ENCODE peak calls at places on chromosomes 1 and 21, in seven cellular contexts. One of them, this sample, is unnamed.

GRCh38 chr1:225454733-225455132 is 26.9 kb upstream of the LBR start:
- DNase-seq in psoas muscle: peak
- DNase-seq in SW480: peak
- DNase-seq in T-helper 17 cell: no peak
- DNase-seq in AG08396: peak
- DNase-seq in stimulated activated naive CD8-positive, alpha-beta T cell treated with anti-CD3 and anti-CD28 coated beads, Interleukin-15, Interleukin-2, amounts not matched to agents 100 U/mL and 50 U/mL, for 24 hours: peak
- DNase-seq in pancreas: peak
- DNase-seq in this sample: no peak

GRCh38 chr1:6646499-6647148 is 22.0 kb downstream of the THAP3 start:
- DNase-seq in psoas muscle: no peak
- DNase-seq in AG08396: peak
- DNase-seq in pancreas: peak
- DNase-seq in SW480: peak
- DNase-seq in stimulated activated naive CD8-positive, alpha-beta T cell treated with anti-CD3 and anti-CD28 coated beads, Interleukin-15, Interleukin-2, amounts not matched to agents 100 U/mL and 50 U/mL, for 24 hours: no peak
- DNase-seq in T-helper 17 cell: no peak
- DNase-seq in this sample: no peak

GRCh38 chr1:108140177-108140576 is 60.0 kb downstream of the SLC25A24 start:
- DNase-seq in SW480: no peak
- DNase-seq in pancreas: no peak
- DNase-seq in AG08396: no peak
- DNase-seq in stimulated activated naive CD8-positive, alpha-beta T cell treated with anti-CD3 and anti-CD28 coated beads, Interleukin-15, Interleukin-2, amounts not matched to agents 100 U/mL and 50 U/mL, for 24 hours: no peak
- DNase-seq in psoas muscle: no peak
- DNase-seq in T-helper 17 cell: no peak
- DNase-seq in this sample: no peak

GRCh38 chr21:34511787-34512451 is at the start of gene KCNE1:
- DNase-seq in pancreas: no peak
- DNase-seq in T-helper 17 cell: no peak
- DNase-seq in stimulated activated naive CD8-positive, alpha-beta T cell treated with anti-CD3 and anti-CD28 coated beads, Interleukin-15, Interleukin-2, amounts not matched to agents 100 U/mL and 50 U/mL, for 24 hours: no peak
- DNase-seq in SW480: no peak
- DNase-seq in psoas muscle: no peak
- DNase-seq in AG08396: no peak
- DNase-seq in this sample: no peak

GRCh38 chr1:5744342-5744741 is 247.9 kb downstream of the NPHP4 start:
- DNase-seq in AG08396: no peak
- DNase-seq in pancreas: no peak
- DNase-seq in stimulated activated naive CD8-positive, alpha-beta T cell treated with anti-CD3 and anti-CD28 coated beads, Interleukin-15, Interleukin-2, amounts not matched to agents 100 U/mL and 50 U/mL, for 24 hours: no peak
- DNase-seq in psoas muscle: peak
- DNase-seq in T-helper 17 cell: no peak
- DNase-seq in SW480: no peak
- DNase-seq in this sample: no peak

GRCh38 chr1:153261793-153262371 is 2.4 kb downstream of the LORICRIN start:
- DNase-seq in AG08396: no peak
- DNase-seq in pancreas: no peak
- DNase-seq in psoas muscle: no peak
- DNase-seq in T-helper 17 cell: no peak
- DNase-seq in SW480: no peak
- DNase-seq in stimulated activated naive CD8-positive, alpha-beta T cell treated with anti-CD3 and anti-CD28 coated beads, Interleukin-15, Interleukin-2, amounts not matched to agents 100 U/mL and 50 U/mL, for 24 hours: no peak
- DNase-seq in this sample: no peak

GRCh38 chr1:62040450-62040849 is 154.2 kb upstream of the L1TD1 start:
- DNase-seq in SW480: no peak
- DNase-seq in T-helper 17 cell: no peak
- DNase-seq in stimulated activated naive CD8-positive, alpha-beta T cell treated with anti-CD3 and anti-CD28 coated beads, Interleukin-15, Interleukin-2, amounts not matched to agents 100 U/mL and 50 U/mL, for 24 hours: no peak
- DNase-seq in psoas muscle: no peak
- DNase-seq in pancreas: no peak
- DNase-seq in AG08396: no peak
- DNase-seq in this sample: no peak

GRCh38 chr1:215273838-215274516 is 191.4 kb downstream of the KCNK2 start:
- DNase-seq in SW480: peak
- DNase-seq in stimulated activated naive CD8-positive, alpha-beta T cell treated with anti-CD3 and anti-CD28 coated beads, Interleukin-15, Interleukin-2, amounts not matched to agents 100 U/mL and 50 U/mL, for 24 hours: no peak
- DNase-seq in T-helper 17 cell: no peak
- DNase-seq in AG08396: peak
- DNase-seq in psoas muscle: no peak
- DNase-seq in pancreas: no peak
- DNase-seq in this sample: no peak

GRCh38 chr1:84842748-84843231 is 50.2 kb downstream of the LPAR3 start:
- DNase-seq in AG08396: no peak
- DNase-seq in pancreas: no peak
- DNase-seq in psoas muscle: no peak
- DNase-seq in SW480: no peak
- DNase-seq in stimulated activated naive CD8-positive, alpha-beta T cell treated with anti-CD3 and anti-CD28 coated beads, Interleukin-15, Interleukin-2, amounts not matched to agents 100 U/mL and 50 U/mL, for 24 hours: no peak
- DNase-seq in T-helper 17 cell: no peak
- DNase-seq in this sample: no peak

GRCh38 chr1:111241797-111242196 is 14.3 kb downstream of the CHI3L2 start:
- DNase-seq in stimulated activated naive CD8-positive, alpha-beta T cell treated with anti-CD3 and anti-CD28 coated beads, Interleukin-15, Interleukin-2, amounts not matched to agents 100 U/mL and 50 U/mL, for 24 hours: no peak
- DNase-seq in T-helper 17 cell: no peak
- DNase-seq in pancreas: no peak
- DNase-seq in psoas muscle: no peak
- DNase-seq in SW480: no peak
- DNase-seq in AG08396: no peak
- DNase-seq in this sample: no peak

GRCh38 chr1:181018901-181019681 is 3.6 kb downstream of the STX6 start:
- DNase-seq in pancreas: no peak
- DNase-seq in stimulated activated naive CD8-positive, alpha-beta T cell treated with anti-CD3 and anti-CD28 coated beads, Interleukin-15, Interleukin-2, amounts not matched to agents 100 U/mL and 50 U/mL, for 24 hours: no peak
- DNase-seq in T-helper 17 cell: no peak
- DNase-seq in AG08396: no peak
- DNase-seq in psoas muscle: no peak
- DNase-seq in SW480: no peak
- DNase-seq in this sample: no peak

GRCh38 chr1:111903148-111903857 is 86.2 kb downstream of the KCND3 start:
- DNase-seq in AG08396: no peak
- DNase-seq in pancreas: no peak
- DNase-seq in stimulated activated naive CD8-positive, alpha-beta T cell treated with anti-CD3 and anti-CD28 coated beads, Interleukin-15, Interleukin-2, amounts not matched to agents 100 U/mL and 50 U/mL, for 24 hours: no peak
- DNase-seq in SW480: no peak
- DNase-seq in T-helper 17 cell: no peak
- DNase-seq in psoas muscle: no peak
- DNase-seq in this sample: no peak

GRCh38 chr1:53860967-53861411 is 22.9 kb upstream of the NDC1 start:
- DNase-seq in AG08396: peak
- DNase-seq in T-helper 17 cell: peak
- DNase-seq in stimulated activated naive CD8-positive, alpha-beta T cell treated with anti-CD3 and anti-CD28 coated beads, Interleukin-15, Interleukin-2, amounts not matched to agents 100 U/mL and 50 U/mL, for 24 hours: peak
- DNase-seq in psoas muscle: no peak
- DNase-seq in pancreas: peak
- DNase-seq in SW480: peak
- DNase-seq in this sample: peak

GRCh38 chr1:35448344-35448801 is 108.8 kb downstream of the KIAA0319L start:
- DNase-seq in AG08396: peak
- DNase-seq in stimulated activated naive CD8-positive, alpha-beta T cell treated with anti-CD3 and anti-CD28 coated beads, Interleukin-15, Interleukin-2, amounts not matched to agents 100 U/mL and 50 U/mL, for 24 hours: no peak
- DNase-seq in psoas muscle: no peak
- DNase-seq in SW480: no peak
- DNase-seq in T-helper 17 cell: no peak
- DNase-seq in pancreas: peak
- DNase-seq in this sample: no peak

GRCh38 chr1:23622284-23622683 is 63.0 kb upstream of the ID3 start:
- DNase-seq in T-helper 17 cell: no peak
- DNase-seq in AG08396: no peak
- DNase-seq in stimulated activated naive CD8-positive, alpha-beta T cell treated with anti-CD3 and anti-CD28 coated beads, Interleukin-15, Interleukin-2, amounts not matched to agents 100 U/mL and 50 U/mL, for 24 hours: no peak
- DNase-seq in psoas muscle: no peak
- DNase-seq in pancreas: no peak
- DNase-seq in SW480: no peak
- DNase-seq in this sample: no peak

GRCh38 chr1:210359255-210359654 is 30.6 kb downstream of the HHAT start:
- DNase-seq in SW480: no peak
- DNase-seq in pancreas: no peak
- DNase-seq in T-helper 17 cell: no peak
- DNase-seq in stimulated activated naive CD8-positive, alpha-beta T cell treated with anti-CD3 and anti-CD28 coated beads, Interleukin-15, Interleukin-2, amounts not matched to agents 100 U/mL and 50 U/mL, for 24 hours: no peak
- DNase-seq in psoas muscle: no peak
- DNase-seq in AG08396: no peak
- DNase-seq in this sample: no peak

GRCh38 chr1:14282583-14283186 is 315.8 kb upstream of the KAZN start:
- DNase-seq in AG08396: peak
- DNase-seq in SW480: no peak
- DNase-seq in pancreas: no peak
- DNase-seq in stimulated activated naive CD8-positive, alpha-beta T cell treated with anti-CD3 and anti-CD28 coated beads, Interleukin-15, Interleukin-2, amounts not matched to agents 100 U/mL and 50 U/mL, for 24 hours: no peak
- DNase-seq in psoas muscle: no peak
- DNase-seq in T-helper 17 cell: no peak
- DNase-seq in this sample: no peak

GRCh38 chr21:43719748-43720538 is 1.0 kb downstream of the PDXK start:
- DNase-seq in pancreas: peak
- DNase-seq in SW480: no peak
- DNase-seq in AG08396: no peak
- DNase-seq in T-helper 17 cell: no peak
- DNase-seq in psoas muscle: peak
- DNase-seq in stimulated activated naive CD8-positive, alpha-beta T cell treated with anti-CD3 and anti-CD28 coated beads, Interleukin-15, Interleukin-2, amounts not matched to agents 100 U/mL and 50 U/mL, for 24 hours: no peak
- DNase-seq in this sample: no peak